ENCODE peak calls at places on chromosomes 5 and 9, in ten cellular contexts. H is activated CD8-positive, alpha-beta memory T cell treated with anti-CD3 and anti-CD28 coated beads for 4 hours; G is AG10803; Q is HuH-7.5; O is stimulated activated naive CD4-positive, alpha-beta T cell; F is SK-N-SH; N is left cardiac atrium; W is amniotic epithelial cell; R is AG04450; Z is stimulated activated CD4-positive, alpha-beta T cell treated with anti-CD3 and anti-CD28 coated beads, Interleukin-1b, Interleukin-23, amount 100 ng/mL, for 4 hours. I is an unnamed sample.

GRCh38 chr9:4530375-4530774 is 40.1 kb downstream of the SLC1A1 start:
- DNase-seq in R (no peak), F (no peak), O (no peak), Z (no peak), Q (no peak), N (no peak), G (no peak), W (no peak), H (no peak), I (no peak)

GRCh38 chr9:78215706-78216105 is 20.2 kb upstream of the CEP78 start:
- DNase-seq in N (no peak), H (no peak), R (no peak), F (no peak), Z (no peak), G (peak), W (peak), Q (no peak), O (no peak), I (no peak)

GRCh38 chr9:116899337-116900006 is 212.4 kb downstream of the TRIM32 start:
- DNase-seq in R (peak), H (no peak), N (no peak), Q (no peak), Z (no peak), O (no peak), G (peak), F (no peak), W (no peak), I (no peak)

GRCh38 chr5:45623855-45624254 is 72.3 kb downstream of the HCN1 start:
- DNase-seq in R (no peak), F (no peak), N (no peak), Z (no peak), G (no peak), H (no peak), Q (no peak), O (no peak), W (no peak), I (no peak)

GRCh38 chr5:944992-945685 is 52.5 kb downstream of the TRIP13 start:
- DNase-seq in H (no peak), Z (no peak), F (no peak), O (no peak), W (no peak), R (no peak), N (no peak), G (no peak), Q (no peak), I (no peak)

GRCh38 chr5:96079075-96079474 is 117.4 kb upstream of the ELL2 start:
- DNase-seq in Z (no peak), Q (no peak), N (no peak), R (peak), F (no peak), W (peak), G (peak), H (no peak), O (no peak), I (peak)

GRCh38 chr9:34771023-34771422 is 61.1 kb upstream of the CCL21 start:
- DNase-seq in F (no peak), R (no peak), Z (no peak), W (peak), H (no peak), Q (no peak), G (no peak), O (no peak), N (no peak), I (no peak)

GRCh38 chr5:16909464-16909863 is 26.6 kb downstream of the MYO10 start:
- DNase-seq in H (no peak), W (peak), R (no peak), Q (no peak), O (no peak), F (no peak), G (no peak), Z (no peak), N (no peak), I (no peak)

GRCh38 chr9:136220017-136220729 is 15.2 kb upstream of the LHX3 start:
- DNase-seq in Q (no peak), G (no peak), F (no peak), H (no peak), W (peak), O (no peak), Z (no peak), N (no peak), R (no peak), I (no peak)

GRCh38 chr9:104856413-104856941 is 71.5 kb downstream of the ABCA1 start:
- DNase-seq in G (no peak), F (no peak), W (no peak), N (no peak), O (no peak), Z (no peak), H (no peak), R (no peak), Q (peak), I (no peak)

GRCh38 chr9:122099271-122099869 is 6.3 kb upstream of the TTLL11 start:
- DNase-seq in Q (peak), N (peak), G (peak), W (peak), F (peak), R (peak), Z (peak), O (peak), H (peak), I (no peak)

GRCh38 chr5:170057311-170057710 is 48.4 kb upstream of the FOXI1 start:
- DNase-seq in G (no peak), F (no peak), H (no peak), N (no peak), Z (no peak), O (no peak), W (no peak), Q (no peak), R (no peak), I (no peak)

GRCh38 chr5:95043234-95043633 is 241.7 kb downstream of the MCTP1 start:
- DNase-seq in W (no peak), R (no peak), H (no peak), N (no peak), G (no peak), Z (no peak), F (no peak), Q (no peak), O (no peak), I (no peak)

GRCh38 chr9:90342607-90343006 is 300.0 kb downstream of the DIRAS2 start:
- DNase-seq in G (no peak), R (no peak), Z (no peak), O (no peak), Q (no peak), N (no peak), W (no peak), F (no peak), H (no peak), I (no peak)

GRCh38 chr9:130287736-130288135 is 22.2 kb downstream of the HMCN2 start:
- DNase-seq in G (no peak), Q (no peak), H (no peak), W (no peak), N (peak), F (no peak), O (no peak), Z (no peak), R (no peak), I (no peak)

GRCh38 chr5:88952996-88953643 is 70.1 kb upstream of the MEF2C start:
- DNase-seq in Z (no peak), R (no peak), G (no peak), H (no peak), N (no peak), W (no peak), O (no peak), Q (no peak), F (no peak), I (no peak)

GRCh38 chr9:111501648-111502047 is 17.5 kb upstream of the ECPAS start:
- DNase-seq in Z (no peak), R (no peak), H (no peak), F (no peak), G (no peak), N (no peak), Q (no peak), O (no peak), W (no peak), I (no peak)